ENCODE peak calls at places on chromosomes 6 and 20, in nine cellular contexts. T, Z, O, N, E, U, H, L and V are unnamed samples.

GRCh38 chr6:158854214-158855101 is 35.3 kb upstream of the EZR start:
- DNase-seq in Z (peak), N (no peak), O (no peak), H (no peak), L (no peak), T (peak), E (no peak), U (no peak), V (no peak)

GRCh38 chr6:142568857-142569597 is 267.2 kb downstream of the ADGRG6 start:
- DNase-seq in E (no peak), O (no peak), L (no peak), T (peak), Z (peak), H (no peak), U (no peak), N (no peak), V (no peak)

GRCh38 chr6:168179133-168179532 is 100.1 kb upstream of the FRMD1 start:
- DNase-seq in H (no peak), U (no peak), E (no peak), T (no peak), L (peak), N (no peak), O (no peak), Z (no peak), V (no peak)

GRCh38 chr6:26064619-26065257 is 22.5 kb upstream of the HFE start:
- DNase-seq in U (no peak), T (peak), O (no peak), Z (peak), E (peak), N (peak), H (peak), L (no peak), V (peak)

GRCh38 chr6:17536586-17536985 is 63.5 kb upstream of the FAM8A1 start:
- DNase-seq in U (no peak), T (no peak), N (no peak), O (no peak), L (no peak), H (no peak), E (no peak), Z (no peak), V (no peak)

GRCh38 chr20:43938932-43939761 is 24.5 kb downstream of the TOX2 start:
- DNase-seq in L (peak), U (no peak), T (peak), O (no peak), N (no peak), Z (peak), E (no peak), H (no peak), V (no peak)

GRCh38 chr6:15752820-15753219 is 90.0 kb upstream of the DTNBP1 start:
- DNase-seq in Z (peak), L (no peak), H (no peak), N (no peak), U (no peak), E (no peak), O (no peak), T (no peak), V (no peak)

GRCh38 chr20:16081421-16081820 is 491.8 kb downstream of the KIF16B start:
- DNase-seq in O (no peak), E (no peak), U (no peak), N (no peak), H (no peak), T (no peak), L (no peak), Z (no peak), V (no peak)

GRCh38 chr6:153960741-153961140 is 78.3 kb upstream of the OPRM1 start:
- DNase-seq in N (no peak), O (no peak), H (no peak), L (no peak), T (no peak), U (no peak), E (no peak), Z (no peak), V (no peak)

GRCh38 chr6:12968290-12968689 is 251.7 kb downstream of the PHACTR1 start:
- DNase-seq in Z (no peak), U (no peak), E (no peak), H (no peak), N (no peak), L (no peak), T (no peak), O (no peak), V (no peak)

GRCh38 chr6:155528982-155529453 is 73.4 kb upstream of the NOX3 start:
- DNase-seq in T (peak), H (no peak), L (no peak), U (no peak), O (no peak), N (no peak), E (no peak), Z (peak), V (no peak)

GRCh38 chr6:50851269-50851847 is 32.7 kb downstream of the TFAP2B start:
- DNase-seq in Z (no peak), E (no peak), O (no peak), L (no peak), T (no peak), N (no peak), U (no peak), H (no peak), V (no peak)

GRCh38 chr6:130587778-130588520 is 222.1 kb downstream of the TMEM200A start:
- DNase-seq in N (no peak), U (no peak), T (peak), E (no peak), H (no peak), Z (peak), L (no peak), O (no peak), V (no peak)

GRCh38 chr6:97963148-97963680 is 680.2 kb upstream of the MMS22L start:
- DNase-seq in L (no peak), U (no peak), O (no peak), T (peak), H (no peak), N (no peak), Z (no peak), E (no peak), V (no peak)

GRCh38 chr20:63509088-63509564 is 10.2 kb upstream of the EEF1A2 start:
- DNase-seq in E (no peak), H (no peak), N (no peak), L (peak), U (no peak), Z (no peak), T (no peak), O (no peak), V (no peak)

GRCh38 chr6:56766806-56767178 is 124.1 kb upstream of the DST start:
- DNase-seq in L (no peak), N (no peak), E (no peak), Z (peak), T (peak), H (no peak), U (no peak), O (no peak), V (no peak)

GRCh38 chr20:38084425-38084951 is 50.9 kb downstream of the RPRD1B start:
- DNase-seq in H (no peak), Z (peak), N (no peak), L (no peak), U (no peak), E (no peak), T (peak), O (no peak), V (peak)

GRCh38 chr6:147390909-147391536 is 117.5 kb upstream of the SAMD5 start:
- DNase-seq in E (no peak), O (no peak), L (no peak), H (no peak), U (peak), Z (peak), T (peak), N (no peak), V (no peak)

GRCh38 chr6:116536216-116536621 is 9.3 kb downstream of the TRAPPC3L start:
- DNase-seq in N (peak), T (peak), H (peak), E (peak), U (peak), L (no peak), O (no peak), Z (peak), V (no peak)

GRCh38 chr6:29461021-29461814 is 4.3 kb downstream of the OR2H1 start:
- DNase-seq in N (no peak), Z (no peak), O (no peak), H (no peak), U (no peak), E (no peak), L (no peak), T (no peak), V (no peak)

GRCh38 chr6:104505838-104506237 is 353.9 kb downstream of the HACE1 start:
- DNase-seq in N (no peak), L (no peak), T (no peak), Z (no peak), O (no peak), E (no peak), H (no peak), U (no peak), V (no peak)

GRCh38 chr6:112576421-112576820 is 229.3 kb downstream of the RFPL4B start:
- DNase-seq in E (no peak), U (no peak), Z (peak), N (no peak), O (no peak), L (no peak), T (no peak), H (no peak), V (no peak)

GRCh38 chr6:158312672-158313397 is 570 bp downstream of the TULP4 start:
- DNase-seq in Z (no peak), L (no peak), T (no peak), N (no peak), O (peak), U (no peak), E (no peak), H (no peak), V (no peak)

GRCh38 chr6:26420607-26421235 is 18.6 kb downstream of the BTN3A1 start:
- DNase-seq in E (no peak), L (no peak), Z (peak), H (peak), O (no peak), U (peak), T (peak), N (peak), V (no peak)

GRCh38 chr20:58150772-58151171 is 77.7 kb downstream of the ANKRD60 start:
- DNase-seq in H (no peak), T (no peak), Z (no peak), O (no peak), U (peak), E (peak), L (peak), N (no peak), V (no peak)

GRCh38 chr6:17001188-17001587 is 100.7 kb upstream of the STMND1 start:
- DNase-seq in E (no peak), L (no peak), H (no peak), O (no peak), Z (peak), U (no peak), N (no peak), T (no peak), V (no peak)

GRCh38 chr6:107264357-107264831 is 149.1 kb upstream of the BEND3 start:
- DNase-seq in H (peak), N (no peak), E (peak), Z (peak), O (no peak), U (no peak), L (no peak), T (peak), V (no peak)

GRCh38 chr6:35128496-35128895 is 12.6 kb downstream of the TCP11 start:
- DNase-seq in T (peak), E (no peak), U (no peak), H (no peak), O (no peak), N (no peak), L (no peak), Z (peak), V (no peak)

GRCh38 chr20:56247954-56248782 is at the start of gene MC3R:
- DNase-seq in L (no peak), N (peak), Z (peak), E (peak), T (peak), O (peak), U (peak), H (peak), V (peak)

GRCh38 chr6:56853541-56853940 is 101.4 kb upstream of the BEND6 start:
- DNase-seq in N (no peak), E (no peak), Z (no peak), O (no peak), H (no peak), U (no peak), T (no peak), L (no peak), V (no peak)

GRCh38 chr20:54049156-54049555 is 21.2 kb downstream of the BCAS1 start:
- DNase-seq in E (no peak), T (no peak), U (no peak), O (no peak), Z (no peak), N (no peak), H (no peak), L (no peak), V (no peak)

GRCh38 chr6:96394727-96395126 is 126.9 kb upstream of the UFL1 start:
- DNase-seq in H (peak), U (no peak), E (no peak), T (no peak), N (no peak), O (no peak), L (no peak), Z (no peak), V (no peak)

GRCh38 chr6:37971263-37971662 is 151.7 kb downstream of the ZFAND3 start:
- DNase-seq in Z (no peak), E (no peak), L (no peak), U (no peak), T (no peak), O (no peak), H (no peak), N (no peak), V (no peak)

GRCh38 chr6:145332001-145332400 is 403.3 kb downstream of the EPM2A start:
- DNase-seq in E (no peak), Z (no peak), L (no peak), O (no peak), N (no peak), U (no peak), T (no peak), H (no peak), V (no peak)

GRCh38 chr6:72250664-72251063 is 364.3 kb downstream of the RIMS1 start:
- DNase-seq in N (no peak), E (no peak), H (no peak), T (peak), O (no peak), L (no peak), U (no peak), Z (peak), V (no peak)

GRCh38 chr20:3572151-3572550 is 91.0 kb downstream of the GFRA4 start:
- DNase-seq in O (no peak), N (no peak), E (no peak), U (no peak), T (peak), L (no peak), H (no peak), Z (peak), V (no peak)

GRCh38 chr20:7765221-7765620 is 175.0 kb downstream of the HAO1 start:
- DNase-seq in E (no peak), U (no peak), H (no peak), N (no peak), O (no peak), Z (no peak), T (peak), L (no peak), V (no peak)

GRCh38 chr20:32638848-32639247 is 34.9 kb downstream of the C20orf203 start:
- DNase-seq in U (no peak), E (no peak), N (no peak), O (no peak), L (no peak), Z (no peak), T (peak), H (peak), V (no peak)

GRCh38 chr6:139114741-139115140 is 20.1 kb upstream of the HECA start:
- DNase-seq in H (no peak), Z (no peak), N (no peak), T (no peak), E (peak), U (no peak), O (no peak), L (no peak), V (no peak)